ENCODE peak calls at places on chromosomes 16 and 17, in eight cellular contexts. H is brain microvascular endothelial cell; K is endodermal cell; O is uterus; X is GM23248; T is CD4-positive, alpha-beta T cell; N is BE2C; M is fibroblast of lung. P is an unnamed sample. For H3K27me3, the result is how much of the 10 kb centered on the place peaks cover.

GRCh38 chr17:57940653-57941329 is 14.4 kb downstream of the CUEDC1 start:
- DNase-seq in N (peak), K (no peak), O (peak), X (no peak), T (no peak), H (no peak), M (no peak), P (no peak)

GRCh38 chr17:83151442-83152220 is 72.2 kb downstream of the METRNL start:
- DNase-seq in K (peak), N (no peak), X (peak), T (no peak), O (no peak), M (peak), H (peak), P (no peak)

GRCh38 chr16:67137605-67138004 is 13.2 kb downstream of the B3GNT9 start:
- DNase-seq in O (no peak), M (peak), H (no peak), T (no peak), X (no peak), N (no peak), K (no peak), P (no peak)

GRCh38 chr16:2236362-2237075 is at the start of gene DNASE1L2:
- DNase-seq in O (no peak), T (no peak), H (no peak), N (no peak), K (peak), M (peak), X (peak), P (no peak)

GRCh38 chr16:65061935-65062334 is 59.9 kb downstream of the CDH11 start:
- DNase-seq in X (peak), O (no peak), M (peak), H (no peak), N (no peak), K (no peak), T (no peak), P (no peak)

GRCh38 chr17:15177343-15177742 is 87.8 kb downstream of the PMP22 start:
- DNase-seq in N (no peak), X (no peak), M (no peak), T (no peak), O (no peak), K (no peak), H (no peak), P (no peak)

GRCh38 chr16:23485841-23486240 is 24.5 kb downstream of the GGA2 start:
- DNase-seq in H (no peak), K (no peak), X (no peak), T (no peak), N (no peak), O (no peak), M (no peak), P (no peak)

GRCh38 chr17:41024702-41025101 is 2.3 kb downstream of the KRTAP1-5 start:
- DNase-seq in M (no peak), O (no peak), T (no peak), N (no peak), X (no peak), H (peak), K (no peak), P (no peak)

GRCh38 chr16:590165-590874 is 454 bp downstream of the RAB40C start:
- DNase-seq in T (peak), H (no peak), M (peak), O (peak), K (peak), N (no peak), X (peak), P (peak)

GRCh38 chr16:10180771-10181163 is 1.5 kb downstream of the GRIN2A start:
- DNase-seq in T (peak), K (peak), M (peak), N (peak), X (peak), O (peak), H (no peak), P (peak)

GRCh38 chr16:89343501-89344291 is 126.2 kb downstream of the ZNF778 start:
- DNase-seq in X (no peak), O (no peak), T (no peak), K (no peak), H (no peak), M (peak), N (no peak), P (peak)

GRCh38 chr16:58661199-58661830 is 23.3 kb downstream of the SLC38A7 start:
- DNase-seq in N (peak), H (peak), O (peak), X (peak), M (peak), T (no peak), K (peak), P (no peak)

GRCh38 chr16:27311897-27312303 is 1.9 kb upstream of the IL4R start:
- DNase-seq in O (no peak), M (no peak), H (no peak), K (peak), T (no peak), X (no peak), N (no peak), P (no peak)

GRCh38 chr16:81920498-81920897 is 90.8 kb downstream of the SDR42E1 start:
- DNase-seq in O (no peak), K (no peak), M (no peak), T (no peak), H (no peak), N (no peak), X (no peak), P (no peak)

GRCh38 chr16:88071908-88072307 is 120.7 kb downstream of the BANP start:
- DNase-seq in M (no peak), N (no peak), X (no peak), H (no peak), O (no peak), T (no peak), K (no peak), P (no peak)

GRCh38 chr16:51268237-51268636 is 117.2 kb upstream of the SALL1 start:
- DNase-seq in T (no peak), H (no peak), X (no peak), M (no peak), K (peak), N (no peak), O (no peak), P (no peak)

GRCh38 chr17:32333187-32333586 is 8.8 kb downstream of the C17orf75 start:
- DNase-seq in X (no peak), M (no peak), T (no peak), O (no peak), H (no peak), N (no peak), K (peak), P (no peak)

GRCh38 chr16:71883193-71883848 is 661 bp downstream of the ZNF821 start:
- DNase-seq in H (peak), X (peak), T (peak), N (peak), M (peak), K (peak), O (peak), P (peak)

GRCh38 chr16:2966803-2967184 is 2.4 kb upstream of the PAQR4 start:
- DNase-seq in K (peak), X (peak), O (no peak), M (no peak), H (no peak), T (no peak), N (no peak), P (peak)

GRCh38 chr17:66270106-66270505 is 32.3 kb upstream of the PRKCA start:
- DNase-seq in K (no peak), O (no peak), T (no peak), H (no peak), X (no peak), N (no peak), M (no peak), P (no peak)

GRCh38 chr17:40070895-40071719 is 8.3 kb downstream of the THRA start:
- DNase-seq in O (peak), K (peak), N (no peak), X (peak), H (no peak), M (no peak), T (no peak), P (peak)

GRCh38 chr17:60388742-60389141 is 3.2 kb downstream of the USP32 start:
- DNase-seq in O (no peak), N (no peak), M (no peak), T (no peak), X (no peak), H (no peak), K (no peak), P (no peak)

GRCh38 chr17:4208228-4208627 is 55.6 kb downstream of the ANKFY1 start:
- DNase-seq in M (no peak), X (peak), K (peak), H (no peak), T (no peak), O (no peak), N (no peak), P (no peak)

GRCh38 chr17:57420674-57421392 is 164.5 kb downstream of the MSI2 start:
- DNase-seq in X (no peak), N (peak), M (no peak), O (peak), K (no peak), T (no peak), H (no peak), P (no peak)

GRCh38 chr17:82490512-82491195 is 28.9 kb upstream of the FOXK2 start:
- DNase-seq in N (no peak), M (no peak), O (no peak), K (no peak), H (no peak), X (no peak), T (no peak), P (no peak)

GRCh38 chr16:578232-578869 is 8.6 kb downstream of the PIGQ start:
- DNase-seq in K (no peak), N (no peak), M (no peak), T (no peak), O (no peak), H (no peak), X (no peak), P (no peak)

GRCh38 chr17:56373981-56374380 is 219.5 kb upstream of the NOG start:
- DNase-seq in X (no peak), H (no peak), O (no peak), N (no peak), M (no peak), T (no peak), K (peak), P (no peak)

GRCh38 chr17:58364270-58364942 is 12.4 kb upstream of the SUPT4H1 start:
- DNase-seq in T (no peak), H (no peak), M (no peak), O (no peak), K (peak), N (no peak), X (no peak), P (no peak)

GRCh38 chr16:87951550-87952538 is 610 bp downstream of the BANP start:
- DNase-seq in O (no peak), N (no peak), K (peak), M (peak), H (no peak), X (peak), T (no peak), P (no peak)

GRCh38 chr17:66542183-66542966 is 240.0 kb downstream of the PRKCA start:
- DNase-seq in H (peak), M (peak), X (peak), T (no peak), K (no peak), N (no peak), O (no peak), P (no peak)

GRCh38 chr17:2776589-2777241 is 19.5 kb upstream of the RAP1GAP2 start:
- DNase-seq in K (peak), H (no peak), X (peak), T (no peak), O (no peak), N (peak), M (no peak), P (no peak)
- H3K27me3 ChIP-seq in K (under half), H (under half), X (under half), T (under half), O (under half), N (under half), M (under half), P (under half)

GRCh38 chr17:72693956-72694355 is 398.5 kb downstream of the SLC39A11 start:
- DNase-seq in H (no peak), N (no peak), T (no peak), X (no peak), O (no peak), K (no peak), M (no peak), P (no peak)

GRCh38 chr17:72693147-72693878 is 399.2 kb downstream of the SLC39A11 start:
- DNase-seq in M (no peak), N (no peak), K (no peak), O (no peak), H (no peak), X (peak), T (no peak), P (no peak)

GRCh38 chr17:72697602-72698146 is 394.8 kb downstream of the SLC39A11 start:
- DNase-seq in K (no peak), T (no peak), X (no peak), H (no peak), M (no peak), O (no peak), N (peak), P (no peak)

GRCh38 chr17:72699566-72699965 is 392.9 kb downstream of the SLC39A11 start:
- DNase-seq in N (no peak), T (no peak), H (no peak), O (no peak), X (peak), M (peak), K (no peak), P (no peak)

GRCh38 chr17:72696156-72696555 is 396.3 kb downstream of the SLC39A11 start:
- DNase-seq in K (no peak), X (no peak), H (no peak), O (no peak), N (no peak), M (no peak), T (no peak), P (no peak)
- H3K27me3 ChIP-seq in K (under half), X (under half), H (under half), O (under half), N (under half), M (under half), T (under half), P (under half)

GRCh38 chr17:76383645-76384221 is 676 bp upstream of the SPHK1 start:
- DNase-seq in X (peak), K (peak), T (peak), M (peak), N (peak), O (peak), H (peak), P (peak)
- H3K27me3 ChIP-seq in X (under half), K (under half), T (under half), M (under half), N (under half), O (under half), H (under half), P (under half)

DNA sequence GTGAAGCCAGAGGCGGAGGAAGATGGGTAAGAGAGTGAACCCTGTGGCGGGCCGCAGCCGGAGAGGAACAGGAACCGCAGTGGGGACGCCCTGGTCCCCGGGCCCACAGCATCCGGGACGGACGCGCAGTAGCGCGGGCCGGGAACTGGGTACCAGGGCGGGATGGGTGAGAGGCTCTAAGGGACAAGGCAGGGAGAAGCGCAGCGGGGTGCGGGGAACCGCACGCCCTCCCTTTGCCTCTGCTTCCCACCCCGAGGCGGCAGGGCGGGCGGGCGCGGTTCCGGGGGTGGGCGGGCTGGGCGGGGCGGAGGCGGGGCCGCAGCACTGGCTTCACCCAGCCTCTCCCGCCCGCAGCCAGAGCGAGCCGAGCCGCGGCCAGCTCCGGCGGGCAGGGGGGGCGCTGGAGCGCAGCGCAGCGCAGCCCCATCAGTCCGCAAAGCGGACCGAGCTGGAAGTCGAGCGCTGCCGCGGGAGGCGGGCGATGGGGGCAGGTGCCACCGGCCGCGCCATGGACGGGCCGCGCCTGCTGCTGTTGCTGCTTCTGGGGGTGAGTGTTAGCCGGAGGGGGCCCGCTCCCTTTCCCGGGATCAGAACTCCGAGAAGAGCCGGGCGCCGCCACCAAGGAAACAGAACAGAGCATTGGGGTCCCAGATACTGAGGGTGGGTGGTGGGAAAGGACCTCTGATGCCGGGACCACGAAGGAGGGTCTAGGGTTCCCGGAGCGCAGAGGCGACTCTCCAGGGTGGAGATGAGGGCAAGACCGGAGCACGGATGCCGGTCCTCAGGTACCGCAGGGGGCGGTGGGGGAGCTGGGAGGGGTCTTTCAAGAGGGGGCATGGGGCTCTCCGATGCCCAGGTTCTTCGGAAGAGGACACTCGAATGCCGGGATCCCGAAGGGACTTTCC is at the start of gene NGFR:
- DNase-seq in T (peak), O (peak), H (no peak), K (peak), N (peak), X (peak), M (peak), P (no peak)
- H3K27me3 ChIP-seq in T (under half), O (under half), H (under half), K (half or more), N (under half), X (half or more), M (under half), P (half or more)

GRCh38 chr17:47731396-47731795 is 1.6 kb upstream of the TBX21 start:
- DNase-seq in O (no peak), T (no peak), M (no peak), K (no peak), X (no peak), H (no peak), N (no peak), P (peak)
- H3K27me3 ChIP-seq in O (under half), T (under half), M (half or more), K (half or more), X (half or more), H (half or more), N (under half), P (under half)

GRCh38 chr16:86492267-86492960 is 17.9 kb upstream of the FOXF1 start:
- DNase-seq in M (no peak), O (no peak), X (no peak), T (no peak), H (no peak), K (no peak), N (no peak), P (no peak)
- H3K27me3 ChIP-seq in M (under half), O (under half), X (half or more), T (half or more), H (half or more), K (half or more), N (half or more), P (half or more)

GRCh38 chr17:61401280-61402072 is 1.8 kb downstream of the TBX2 start:
- DNase-seq in H (no peak), T (no peak), O (no peak), N (peak), K (peak), X (peak), M (peak), P (no peak)
- H3K27me3 ChIP-seq in H (under half), T (half or more), O (under half), N (under half), K (half or more), X (under half), M (under half), P (half or more)

DNA sequence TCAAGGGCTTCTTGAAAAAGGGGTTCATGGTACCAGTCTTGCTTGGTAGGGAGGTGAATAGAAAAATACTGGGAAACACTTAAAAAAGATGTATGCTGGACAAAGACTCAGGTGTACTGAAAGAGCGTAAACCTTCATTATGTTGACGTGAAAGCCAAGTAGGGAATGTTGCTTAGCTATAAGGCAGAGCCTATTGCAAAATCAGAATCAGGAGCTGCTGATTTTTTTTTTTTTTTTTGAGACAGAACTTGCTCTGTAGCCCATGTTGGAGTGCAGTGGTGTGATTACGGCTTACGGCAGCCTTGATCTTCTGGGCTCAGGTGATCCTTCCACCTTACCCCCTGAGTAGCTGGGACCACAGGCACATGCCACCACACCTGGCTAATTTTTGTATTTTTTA is 3.9 kb downstream of the TMEM94 start:
- DNase-seq in N (no peak), T (no peak), M (no peak), H (no peak), X (no peak), K (no peak), O (no peak), P (no peak)
- H3K27me3 ChIP-seq in N (under half), T (under half), M (under half), H (under half), X (under half), K (under half), O (under half), P (under half)

GRCh38 chr17:77693776-77694175 is 264.7 kb upstream of the TNRC6C start:
- DNase-seq in M (no peak), O (no peak), H (no peak), X (no peak), T (no peak), N (no peak), K (peak), P (peak)
- H3K27me3 ChIP-seq in M (under half), O (under half), H (under half), X (under half), T (under half), N (under half), K (under half), P (half or more)

GRCh38 chr17:74098378-74099024 is 105.0 kb upstream of the RPL38 start:
- DNase-seq in X (no peak), H (no peak), N (no peak), M (no peak), T (no peak), K (no peak), O (no peak), P (peak)

GRCh38 chr17:74097461-74098131 is 105.9 kb upstream of the RPL38 start:
- DNase-seq in M (no peak), N (no peak), O (no peak), K (no peak), X (no peak), T (no peak), H (no peak), P (peak)

GRCh38 chr17:74104921-74105320 is 98.6 kb upstream of the RPL38 start:
- DNase-seq in O (no peak), M (no peak), T (no peak), H (no peak), K (no peak), N (no peak), X (no peak), P (no peak)

GRCh38 chr17:74099441-74100340 is 103.8 kb upstream of the RPL38 start:
- DNase-seq in M (no peak), K (no peak), N (no peak), H (no peak), T (no peak), X (no peak), O (no peak), P (peak)

GRCh38 chr17:74101527-74101926 is 102.0 kb upstream of the RPL38 start:
- DNase-seq in K (no peak), O (no peak), X (no peak), T (no peak), H (no peak), M (no peak), N (no peak), P (peak)
- H3K27me3 ChIP-seq in K (under half), O (under half), X (under half), T (under half), H (under half), M (under half), N (under half), P (under half)

P was measured in upper lobe of right lung.